ENCODE peak calls at places on chromosome 1, in ten cellular contexts. One of them, this sample, is unnamed.

GRCh38 chr1:235253219-235253640 is 74.7 kb downstream of the ARID4B start:
- DNase-seq in adrenal gland: peak; percentile 85
- DNase-seq in RWPE2: no peak
- DNase-seq in upper lobe of right lung: no peak
- DNase-seq in fibroblast of lung: peak; percentile 52
- DNase-seq in K562: peak; percentile 36
- DNase-seq in HFF-Myc: peak; percentile 52
- DNase-seq in pancreas: peak; percentile 41
- DNase-seq in fibroblast of villous mesenchyme: peak; percentile 81
- DNase-seq in AG10803: peak; percentile 70
- DNase-seq in this sample: peak; percentile 83

GRCh38 chr1:168341576-168341975 is 60.9 kb downstream of the TBX19 start:
- DNase-seq in adrenal gland: no peak
- DNase-seq in RWPE2: no peak
- DNase-seq in upper lobe of right lung: no peak
- DNase-seq in fibroblast of lung: peak; percentile 68
- DNase-seq in K562: no peak
- DNase-seq in HFF-Myc: no peak
- DNase-seq in pancreas: no peak
- DNase-seq in fibroblast of villous mesenchyme: no peak
- DNase-seq in AG10803: peak; percentile 63
- DNase-seq in this sample: peak; percentile 57

GRCh38 chr1:97920275-97920831 is 481 bp downstream of the DPYD start:
- DNase-seq in adrenal gland: no peak
- DNase-seq in RWPE2: no peak
- DNase-seq in upper lobe of right lung: no peak
- DNase-seq in fibroblast of lung: peak; percentile 32
- DNase-seq in K562: no peak
- DNase-seq in HFF-Myc: no peak
- DNase-seq in pancreas: no peak
- DNase-seq in fibroblast of villous mesenchyme: peak; percentile 26
- DNase-seq in AG10803: peak; percentile 31
- DNase-seq in this sample: peak; percentile 45

GRCh38 chr1:198678301-198678836 is 39.5 kb downstream of the PTPRC start:
- DNase-seq in adrenal gland: no peak
- DNase-seq in RWPE2: no peak
- DNase-seq in upper lobe of right lung: no peak
- DNase-seq in fibroblast of lung: peak; percentile 53
- DNase-seq in K562: no peak
- DNase-seq in HFF-Myc: no peak
- DNase-seq in pancreas: no peak
- DNase-seq in fibroblast of villous mesenchyme: no peak
- DNase-seq in AG10803: no peak
- DNase-seq in this sample: no peak

GRCh38 chr1:182143825-182144661 is 82.5 kb upstream of the ZNF648 start:
- DNase-seq in adrenal gland: peak; percentile 70
- DNase-seq in RWPE2: peak; percentile 78
- DNase-seq in upper lobe of right lung: peak; percentile 80
- DNase-seq in fibroblast of lung: peak; percentile 72
- DNase-seq in K562: no peak
- DNase-seq in HFF-Myc: peak; percentile 67
- DNase-seq in pancreas: peak; percentile 26
- DNase-seq in fibroblast of villous mesenchyme: peak; percentile 86
- DNase-seq in AG10803: peak; percentile 91
- DNase-seq in this sample: peak; percentile 80

GRCh38 chr1:153565529-153566374 is at the start of gene S100A2:
- DNase-seq in adrenal gland: peak; percentile 80
- DNase-seq in RWPE2: peak; percentile 93
- DNase-seq in upper lobe of right lung: peak; percentile 83
- DNase-seq in fibroblast of lung: peak; percentile 96
- DNase-seq in K562: no peak
- DNase-seq in HFF-Myc: peak; percentile 72
- DNase-seq in pancreas: no peak
- DNase-seq in fibroblast of villous mesenchyme: peak; percentile 90
- DNase-seq in AG10803: peak; percentile 95
- DNase-seq in this sample: peak; percentile 84

GRCh38 chr1:160446945-160447600 is 46.7 kb downstream of the VANGL2 start:
- DNase-seq in adrenal gland: no peak
- DNase-seq in RWPE2: no peak
- DNase-seq in upper lobe of right lung: no peak
- DNase-seq in fibroblast of lung: no peak
- DNase-seq in K562: no peak
- DNase-seq in HFF-Myc: no peak
- DNase-seq in pancreas: no peak
- DNase-seq in fibroblast of villous mesenchyme: no peak
- DNase-seq in AG10803: no peak
- DNase-seq in this sample: no peak

GRCh38 chr1:176639136-176639535 is 176.2 kb downstream of the PAPPA2 start:
- DNase-seq in adrenal gland: no peak
- DNase-seq in RWPE2: no peak
- DNase-seq in upper lobe of right lung: no peak
- DNase-seq in fibroblast of lung: no peak
- DNase-seq in K562: no peak
- DNase-seq in HFF-Myc: no peak
- DNase-seq in pancreas: no peak
- DNase-seq in fibroblast of villous mesenchyme: no peak
- DNase-seq in AG10803: no peak
- DNase-seq in this sample: no peak

DNA sequence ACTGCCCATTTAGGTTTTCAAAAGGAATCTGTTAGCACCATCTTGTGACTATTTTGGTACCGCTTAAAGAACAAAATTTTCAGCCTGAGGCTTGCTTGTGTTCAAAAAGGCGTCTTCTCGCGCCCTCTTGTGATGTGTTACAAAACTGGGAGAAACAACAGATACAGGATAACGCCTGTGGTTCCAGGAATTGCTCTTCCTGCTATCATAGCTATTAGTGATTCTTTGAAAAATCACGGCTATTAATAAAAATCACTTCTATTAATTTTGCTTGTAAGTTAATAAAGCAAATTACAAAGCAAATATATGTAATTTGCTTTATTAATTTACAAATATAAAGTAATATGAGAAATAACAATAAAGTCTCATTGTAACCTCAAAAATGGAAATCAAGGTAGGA is 82.2 kb upstream of the ABCD3 start:
- DNase-seq in adrenal gland: peak; percentile 92
- DNase-seq in RWPE2: no peak
- DNase-seq in upper lobe of right lung: no peak
- DNase-seq in fibroblast of lung: peak; percentile 87
- DNase-seq in K562: peak; percentile 38
- DNase-seq in HFF-Myc: peak; percentile 87
- DNase-seq in pancreas: peak; percentile 41
- DNase-seq in fibroblast of villous mesenchyme: peak; percentile 95
- DNase-seq in AG10803: peak; percentile 93
- DNase-seq in this sample: peak; percentile 97
- TF ChIP-seq CTCF in adrenal gland: peak; percentile 92
- TF ChIP-seq CTCF in RWPE2: peak; percentile 99
- TF ChIP-seq CTCF in upper lobe of right lung: peak; percentile 85
- TF ChIP-seq CTCF in fibroblast of lung: peak; percentile 84
- TF ChIP-seq CTCF in K562: peak; percentile 87
- TF ChIP-seq CTCF in HFF-Myc: peak; percentile 82
- TF ChIP-seq CTCF in pancreas: peak; percentile 67
- TF ChIP-seq CTCF in fibroblast of villous mesenchyme: peak; percentile 82
- TF ChIP-seq CTCF in AG10803: peak; percentile 96
- TF ChIP-seq CTCF in this sample: peak; percentile 90

DNA sequence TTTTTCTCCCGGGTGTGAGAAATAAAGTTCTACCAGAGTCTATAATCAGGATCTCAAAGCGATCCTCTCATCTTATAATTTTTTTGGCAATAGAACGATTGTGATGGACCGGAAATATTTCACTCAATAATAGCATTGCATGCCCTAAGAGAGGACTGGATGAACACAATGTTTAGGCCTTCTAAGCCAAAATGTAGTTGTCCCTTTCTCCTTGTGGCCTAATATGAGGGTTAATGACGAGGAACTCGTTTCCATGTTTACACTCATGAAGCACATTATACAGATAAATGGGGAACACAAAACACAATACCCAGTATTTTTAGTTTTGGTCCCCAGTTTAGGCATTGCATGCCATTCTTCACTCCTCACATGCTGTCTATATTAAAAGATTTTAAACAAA is 5.9 kb downstream of the TBX15 start:
- DNase-seq in adrenal gland: no peak
- DNase-seq in RWPE2: no peak
- DNase-seq in upper lobe of right lung: no peak
- DNase-seq in fibroblast of lung: no peak
- DNase-seq in K562: no peak
- DNase-seq in HFF-Myc: no peak
- DNase-seq in pancreas: no peak
- DNase-seq in fibroblast of villous mesenchyme: no peak
- DNase-seq in AG10803: peak; percentile 21
- DNase-seq in this sample: no peak
- H3K4me3 ChIP-seq in adrenal gland: no peak overlapping the region
- H3K4me3 ChIP-seq in RWPE2: no peak overlapping the region
- H3K4me3 ChIP-seq in upper lobe of right lung: no peak overlapping the region
- H3K4me3 ChIP-seq in fibroblast of lung: no peak overlapping the region
- H3K4me3 ChIP-seq in K562: no peak overlapping the region
- H3K4me3 ChIP-seq in HFF-Myc: no peak overlapping the region
- H3K4me3 ChIP-seq in pancreas: no peak overlapping the region
- H3K4me3 ChIP-seq in fibroblast of villous mesenchyme: no peak overlapping the region
- H3K4me3 ChIP-seq in AG10803: peak overlapping the region; percentile 70
- H3K4me3 ChIP-seq in this sample: no peak overlapping the region

DNA sequence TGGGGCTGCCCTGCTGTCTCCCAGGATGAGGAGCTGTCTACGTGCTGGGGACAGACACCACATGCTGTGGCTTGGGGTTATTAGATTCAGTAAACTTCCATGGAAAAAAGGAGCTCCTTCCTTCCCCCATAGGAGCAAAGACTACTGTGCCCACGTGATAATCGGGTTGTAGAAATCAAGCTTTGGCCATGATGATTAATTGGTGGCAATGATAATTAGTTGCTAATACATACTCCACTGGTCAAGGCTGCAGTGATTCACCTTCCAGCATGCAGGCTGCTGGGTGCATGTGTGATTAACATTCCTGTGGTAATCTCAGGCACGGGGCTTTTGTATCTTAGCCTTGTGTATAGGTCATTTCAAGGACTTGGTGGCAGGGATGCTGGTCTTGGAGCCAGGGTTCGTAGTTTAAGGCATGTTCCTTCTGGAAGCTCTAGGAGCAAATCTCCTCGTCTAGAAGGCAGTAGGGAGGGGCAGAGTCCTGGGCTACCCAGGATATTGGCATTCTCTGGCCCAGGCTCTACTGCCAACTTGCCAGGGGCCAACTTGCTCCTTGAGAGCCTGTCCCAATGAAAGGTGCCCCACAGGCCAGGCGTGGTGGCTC is 41.4 kb downstream of the TMCO4 start:
- DNase-seq in adrenal gland: peak; percentile 87
- DNase-seq in RWPE2: no peak
- DNase-seq in upper lobe of right lung: peak; percentile 21
- DNase-seq in fibroblast of lung: peak; percentile 96
- DNase-seq in K562: no peak
- DNase-seq in HFF-Myc: peak; percentile 38
- DNase-seq in pancreas: no peak
- DNase-seq in fibroblast of villous mesenchyme: peak; percentile 69
- DNase-seq in AG10803: peak; percentile 97
- DNase-seq in this sample: peak; percentile 58
- TF ChIP-seq CTCF in adrenal gland: no peak
- TF ChIP-seq CTCF in RWPE2: no peak
- TF ChIP-seq CTCF in upper lobe of right lung: no peak
- TF ChIP-seq CTCF in fibroblast of lung: no peak
- TF ChIP-seq CTCF in K562: no peak
- TF ChIP-seq CTCF in HFF-Myc: no peak
- TF ChIP-seq CTCF in pancreas: no peak
- TF ChIP-seq CTCF in fibroblast of villous mesenchyme: no peak
- TF ChIP-seq CTCF in AG10803: no peak
- TF ChIP-seq CTCF in this sample: no peak

GRCh38 chr1:240618946-240619345 is 7.0 kb upstream of the GREM2 start:
- DNase-seq in adrenal gland: no peak
- DNase-seq in RWPE2: no peak
- DNase-seq in upper lobe of right lung: no peak
- DNase-seq in fibroblast of lung: peak; percentile 61
- DNase-seq in K562: no peak
- DNase-seq in HFF-Myc: no peak
- DNase-seq in pancreas: no peak
- DNase-seq in fibroblast of villous mesenchyme: no peak
- DNase-seq in AG10803: no peak
- DNase-seq in this sample: no peak

GRCh38 chr1:240621249-240621648 is 9.3 kb upstream of the GREM2 start:
- DNase-seq in adrenal gland: no peak
- DNase-seq in RWPE2: no peak
- DNase-seq in upper lobe of right lung: no peak
- DNase-seq in fibroblast of lung: peak; percentile 83
- DNase-seq in K562: no peak
- DNase-seq in HFF-Myc: no peak
- DNase-seq in pancreas: no peak
- DNase-seq in fibroblast of villous mesenchyme: no peak
- DNase-seq in AG10803: no peak
- DNase-seq in this sample: no peak

GRCh38 chr1:240619357-240619756 is 7.4 kb upstream of the GREM2 start:
- DNase-seq in adrenal gland: no peak
- DNase-seq in RWPE2: no peak
- DNase-seq in upper lobe of right lung: no peak
- DNase-seq in fibroblast of lung: no peak
- DNase-seq in K562: no peak
- DNase-seq in HFF-Myc: no peak
- DNase-seq in pancreas: no peak
- DNase-seq in fibroblast of villous mesenchyme: no peak
- DNase-seq in AG10803: no peak
- DNase-seq in this sample: no peak

DNA sequence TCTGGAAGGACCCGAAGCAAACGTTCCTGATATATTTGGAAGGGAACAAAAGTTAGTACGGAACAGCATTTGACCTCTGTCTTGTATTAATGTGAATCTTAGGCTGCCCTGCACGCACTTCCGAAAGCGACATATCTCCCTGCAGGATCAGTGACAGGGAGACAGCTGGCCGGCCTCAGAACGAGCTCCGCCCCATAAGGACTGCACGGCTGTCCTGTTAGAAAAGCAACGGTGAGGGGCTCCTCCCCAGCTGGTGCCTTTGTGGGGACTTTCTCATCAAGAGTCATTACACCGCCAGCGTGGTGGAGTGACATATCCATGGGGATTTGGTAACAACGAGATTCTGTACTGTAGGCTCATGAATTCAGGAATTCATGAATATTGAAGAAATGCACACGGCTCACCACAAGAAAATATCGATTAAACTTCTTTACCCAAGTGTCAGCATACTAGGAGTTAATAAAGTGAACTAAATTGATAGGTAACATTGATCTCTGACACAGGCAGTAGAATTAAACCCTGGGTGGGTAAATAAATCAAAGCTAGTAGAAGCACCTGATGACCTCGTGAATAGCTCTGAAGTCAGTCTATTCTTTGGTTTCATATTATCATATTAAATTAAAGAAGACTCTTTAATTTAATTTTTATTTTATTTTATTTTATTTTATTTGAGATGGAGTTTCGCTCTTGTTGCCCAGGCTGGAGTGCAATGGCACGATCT is 8.1 kb upstream of the GREM2 start:
- DNase-seq in adrenal gland: peak; percentile 59
- DNase-seq in RWPE2: no peak
- DNase-seq in upper lobe of right lung: no peak
- DNase-seq in fibroblast of lung: no peak
- DNase-seq in K562: no peak
- DNase-seq in HFF-Myc: no peak
- DNase-seq in pancreas: no peak
- DNase-seq in fibroblast of villous mesenchyme: peak; percentile 8
- DNase-seq in AG10803: no peak
- DNase-seq in this sample: no peak
- H3K4me3 ChIP-seq in adrenal gland: no peak overlapping the region
- H3K4me3 ChIP-seq in RWPE2: no peak overlapping the region
- H3K4me3 ChIP-seq in upper lobe of right lung: no peak overlapping the region
- H3K4me3 ChIP-seq in fibroblast of lung: no peak overlapping the region
- H3K4me3 ChIP-seq in K562: no peak overlapping the region
- H3K4me3 ChIP-seq in HFF-Myc: no peak overlapping the region
- H3K4me3 ChIP-seq in pancreas: no peak overlapping the region
- H3K4me3 ChIP-seq in fibroblast of villous mesenchyme: peak overlapping the region; percentile 18
- H3K4me3 ChIP-seq in AG10803: no peak overlapping the region
- H3K4me3 ChIP-seq in this sample: no peak overlapping the region

GRCh38 chr1:63189677-63190076 is 132.7 kb upstream of the FOXD3 start:
- DNase-seq in adrenal gland: no peak
- DNase-seq in RWPE2: no peak
- DNase-seq in upper lobe of right lung: no peak
- DNase-seq in fibroblast of lung: no peak
- DNase-seq in K562: no peak
- DNase-seq in HFF-Myc: no peak
- DNase-seq in pancreas: no peak
- DNase-seq in fibroblast of villous mesenchyme: no peak
- DNase-seq in AG10803: no peak
- DNase-seq in this sample: peak; percentile 1
- TF ChIP-seq CTCF in adrenal gland: no peak
- TF ChIP-seq CTCF in RWPE2: no peak
- TF ChIP-seq CTCF in upper lobe of right lung: no peak
- TF ChIP-seq CTCF in fibroblast of lung: peak; percentile 15
- TF ChIP-seq CTCF in K562: peak; percentile 14
- TF ChIP-seq CTCF in HFF-Myc: peak; percentile 15
- TF ChIP-seq CTCF in pancreas: no peak
- TF ChIP-seq CTCF in fibroblast of villous mesenchyme: no peak
- TF ChIP-seq CTCF in AG10803: no peak
- TF ChIP-seq CTCF in this sample: peak; percentile 15